ENCODE peak calls at places on chromosome 21, in five cellular contexts. C, L, K, X and P are unnamed samples.

GRCh38 chr21:38323721-38324591 is 67.2 kb downstream of the KCNJ15 start:
- DNase-seq in C (no peak), X (no peak), K (no peak), L (no peak), P (no peak)

GRCh38 chr21:34129971-34130597 is 56.7 kb downstream of the MRPS6 start:
- DNase-seq in K (no peak), C (no peak), L (no peak), X (no peak), P (no peak)

GRCh38 chr21:31343680-31344480 is at the start of gene TIAM1:
- DNase-seq in C (peak; percentile 59), X (no peak), L (no peak), K (peak; percentile 43), P (peak; percentile 42)

GRCh38 chr21:42747267-42747701 is 93.9 kb downstream of the PDE9A start:
- DNase-seq in C (no peak), K (no peak), X (no peak), L (no peak), P (no peak)

GRCh38 chr21:15895142-15896106 is 165.6 kb downstream of the USP25 start:
- DNase-seq in L (no peak), K (no peak), X (no peak), C (no peak), P (no peak)

GRCh38 chr21:42341776-42342542 is 8.8 kb downstream of the TFF2 start:
- DNase-seq in X (no peak), C (peak; percentile 35), K (no peak), L (no peak), P (no peak)

GRCh38 chr21:42642219-42642745 is 11.1 kb upstream of the PDE9A start:
- DNase-seq in K (no peak), X (no peak), L (no peak), C (no peak), P (no peak)

GRCh38 chr21:37164742-37165141 is 91.7 kb downstream of the TTC3 start:
- DNase-seq in C (no peak), L (no peak), X (no peak), K (no peak), P (no peak)

GRCh38 chr21:32083175-32083574 is 195.7 kb downstream of the MIS18A start:
- DNase-seq in X (no peak), L (no peak), C (no peak), K (no peak), P (no peak)

GRCh38 chr21:39518845-39519205 is 67.1 kb downstream of the SH3BGR start:
- DNase-seq in K (no peak), C (no peak), L (no peak), X (no peak), P (no peak)

GRCh38 chr21:38325761-38326420 is 69.1 kb downstream of the KCNJ15 start:
- DNase-seq in K (no peak), X (no peak), C (no peak), L (no peak), P (no peak)

GRCh38 chr21:28592205-28592845 is 400.4 kb downstream of the LTN1 start:
- DNase-seq in X (no peak), L (no peak), C (no peak), K (no peak), P (no peak)

GRCh38 chr21:40732998-40733397 is 114.0 kb downstream of the DSCAM start:
- DNase-seq in L (no peak), X (no peak), K (no peak), C (no peak), P (no peak)

GRCh38 chr21:43312751-43313169 is 114.2 kb downstream of the SIK1 start:
- DNase-seq in X (peak; percentile 61), K (no peak), L (no peak), C (no peak), P (no peak)

GRCh38 chr21:46184625-46185555 is 631 bp upstream of the SPATC1L start:
- DNase-seq in K (peak; percentile 81), L (peak; percentile 70), X (peak; percentile 75), C (peak; percentile 92), P (peak; percentile 84)

GRCh38 chr21:45366931-45367401 is 38.0 kb upstream of the COL18A1 start:
- DNase-seq in K (peak; percentile 79), X (no peak), C (no peak), L (peak; percentile 47), P (no peak)

GRCh38 chr21:30408782-30409494 is 13.1 kb downstream of the KRTAP13-1 start:
- DNase-seq in K (peak; percentile 26), L (no peak), X (no peak), C (no peak), P (peak; percentile 65)

GRCh38 chr21:31251686-31252085 is 92.4 kb downstream of the TIAM1 start:
- DNase-seq in C (no peak), K (no peak), L (no peak), X (no peak), P (no peak)

GRCh38 chr21:46183910-46184624 is at the start of gene SPATC1L:
- DNase-seq in K (peak; percentile 61), C (peak; percentile 83), L (no peak), X (peak; percentile 78), P (peak; percentile 76)

GRCh38 chr21:36499578-36500471 is 19.9 kb upstream of the CLDN14 start:
- DNase-seq in X (no peak), L (no peak), C (no peak), K (no peak), P (no peak)

GRCh38 chr21:36976882-36977651 is 10.6 kb upstream of the HLCS start:
- DNase-seq in X (peak; percentile 59), L (no peak), C (no peak), K (peak; percentile 35), P (peak; percentile 29)

GRCh38 chr21:44052071-44052829 is 40.1 kb downstream of the TRAPPC10 start:
- DNase-seq in K (no peak), C (no peak), L (no peak), X (no peak), P (no peak)

GRCh38 chr21:43025636-43026180 is 49.9 kb downstream of the CBS start:
- DNase-seq in L (no peak), X (no peak), C (no peak), K (no peak), P (no peak)

GRCh38 chr21:39938086-39938611 is 70.9 kb downstream of the PCP4 start:
- DNase-seq in L (no peak), C (no peak), K (no peak), X (no peak), P (no peak)

GRCh38 chr21:35855463-35855862 is 204.9 kb downstream of the SETD4 start:
- DNase-seq in K (no peak), X (no peak), L (no peak), C (no peak), P (no peak)

GRCh38 chr21:17270234-17270633 is 242.6 kb upstream of the CXADR start:
- DNase-seq in L (peak; percentile 6), X (no peak), C (peak; percentile 46), K (no peak), P (no peak)

GRCh38 chr21:45994738-45995685 is 13.4 kb downstream of the COL6A1 start:
- DNase-seq in K (peak; percentile 3), C (no peak), X (no peak), L (no peak), P (no peak)

GRCh38 chr21:33936221-33937038 is 20.8 kb upstream of the ATP5PO start:
- DNase-seq in K (no peak), C (no peak), X (no peak), L (no peak), P (peak; percentile 64)

GRCh38 chr21:16587141-16587570 is 857.4 kb downstream of the USP25 start:
- DNase-seq in C (peak; percentile 81), L (peak; percentile 9), X (no peak), K (peak; percentile 50), P (no peak)

GRCh38 chr21:44520326-44521300 is 19.4 kb downstream of the KRTAP10-1 start:
- DNase-seq in X (no peak), K (no peak), L (no peak), C (no peak), P (no peak)